ENCODE peak calls at places on chromosomes 2 and 18, in six cellular contexts. L is neuronal stem cell; I is activated CD8-positive, alpha-beta memory T cell treated with anti-CD3 and anti-CD28 coated beads for 4 hours; S is NCI-H1105 treated with DMSO at 0.1 percent for 48 hours; Z is stimulated activated CD8-positive, alpha-beta memory T cell treated with anti-CD3 and anti-CD28 coated beads, Interleukin-15, amount 100 ng/mL, for 24 hours; J is aorta. A is an unnamed sample.

GRCh38 chr2:43224131-43224570 is 2.3 kb downstream of the ZFP36L2 start:
- DNase-seq in L (peak), I (peak), S (no peak), Z (no peak), J (peak), A (peak)

GRCh38 chr2:186256540-186256939 is 229.5 kb upstream of the ZC3H15 start:
- DNase-seq in L (peak), I (no peak), S (peak), Z (no peak), J (no peak), A (no peak)

GRCh38 chr2:11477994-11478393 is 12.0 kb upstream of the E2F6 start:
- DNase-seq in L (peak), I (peak), S (peak), Z (peak), J (peak), A (peak)

GRCh38 chr2:85578243-85579180 is 1.1 kb downstream of the VAMP8 start:
- DNase-seq in L (no peak), I (no peak), S (no peak), Z (no peak), J (no peak), A (peak)

GRCh38 chr2:20645301-20645701 is 5.6 kb downstream of the HS1BP3 start:
- DNase-seq in L (no peak), I (no peak), S (no peak), Z (no peak), J (peak), A (peak)

GRCh38 chr2:159246325-159246988 is 40.0 kb downstream of the WDSUB1 start:
- DNase-seq in L (no peak), I (no peak), S (no peak), Z (no peak), J (no peak), A (no peak)

GRCh38 chr2:107334311-107334710 is 448.3 kb upstream of the ST6GAL2 start:
- DNase-seq in L (no peak), I (no peak), S (no peak), Z (no peak), J (no peak), A (no peak)

GRCh38 chr2:46913471-46914381 is 1.9 kb downstream of the MCFD2 start:
- DNase-seq in L (no peak), I (no peak), S (no peak), Z (no peak), J (no peak), A (no peak)

GRCh38 chr2:207143474-207144190 is 22.1 kb downstream of the KLF7 start:
- DNase-seq in L (no peak), I (no peak), S (no peak), Z (no peak), J (peak), A (peak)

GRCh38 chr18:48053881-48054586 is 123.6 kb upstream of the SMAD2 start:
- DNase-seq in L (no peak), I (no peak), S (no peak), Z (no peak), J (peak), A (no peak)

GRCh38 chr2:184114439-184114838 is 483.9 kb upstream of the ZNF804A start:
- DNase-seq in L (no peak), I (no peak), S (no peak), Z (no peak), J (no peak), A (no peak)

GRCh38 chr2:2788076-2788475 is 457.0 kb upstream of the MYT1L start:
- DNase-seq in L (peak), I (no peak), S (no peak), Z (no peak), J (no peak), A (no peak)

GRCh38 chr2:240578488-240578887 is 8.0 kb upstream of the CAPN10 start:
- DNase-seq in L (no peak), I (no peak), S (no peak), Z (no peak), J (no peak), A (peak)

GRCh38 chr2:60843006-60843405 is 38.4 kb upstream of the REL start:
- DNase-seq in L (no peak), I (no peak), S (no peak), Z (no peak), J (no peak), A (no peak)

GRCh38 chr2:96241227-96241626 is 24.6 kb downstream of the TMEM127 start:
- DNase-seq in L (no peak), I (no peak), S (no peak), Z (no peak), J (no peak), A (no peak)

GRCh38 chr2:190507135-190507534 is 27.4 kb downstream of the NEMP2 start:
- DNase-seq in L (no peak), I (no peak), S (peak), Z (no peak), J (no peak), A (no peak)

GRCh38 chr2:85542777-85543176 is 3.8 kb downstream of the MAT2A start:
- DNase-seq in L (no peak), I (no peak), S (no peak), Z (no peak), J (no peak), A (no peak)

GRCh38 chr18:22221350-22221749 is 52.0 kb downstream of the GATA6 start:
- DNase-seq in L (no peak), I (no peak), S (no peak), Z (no peak), J (no peak), A (no peak)

GRCh38 chr2:240640939-240641338 is 15.7 kb downstream of the GPR35 start:
- DNase-seq in L (peak), I (no peak), S (peak), Z (no peak), J (peak), A (peak)

GRCh38 chr2:121634354-121635307 is 14.6 kb downstream of the CLASP1 start:
- DNase-seq in L (no peak), I (no peak), S (peak), Z (no peak), J (no peak), A (no peak)

GRCh38 chr2:106189764-106190468 is 4.2 kb downstream of the UXS1 start:
- DNase-seq in L (no peak), I (no peak), S (no peak), Z (no peak), J (no peak), A (no peak)

GRCh38 chr2:230137902-230138539 is 69.3 kb upstream of the SLC16A14 start:
- DNase-seq in L (no peak), I (no peak), S (no peak), Z (no peak), J (no peak), A (no peak)

GRCh38 chr2:217360781-217361485 is 501.1 kb upstream of the TNP1 start:
- DNase-seq in L (no peak), I (no peak), S (no peak), Z (no peak), J (no peak), A (peak)

GRCh38 chr2:95240091-95240490 is 32.8 kb downstream of the ZNF892 start:
- DNase-seq in L (no peak), I (no peak), S (no peak), Z (no peak), J (no peak), A (no peak)

GRCh38 chr2:15028406-15028805 is 395.9 kb downstream of the LRATD1 start:
- DNase-seq in L (no peak), I (no peak), S (no peak), Z (no peak), J (no peak), A (no peak)

GRCh38 chr2:177669201-177669600 is 276.6 kb downstream of the AGPS start:
- DNase-seq in L (no peak), I (no peak), S (no peak), Z (no peak), J (no peak), A (no peak)

GRCh38 chr2:141697035-141697434 is 433.8 kb downstream of the LRP1B start:
- DNase-seq in L (no peak), I (no peak), S (no peak), Z (no peak), J (no peak), A (no peak)

GRCh38 chr2:17375262-17375661 is 143.0 kb downstream of the RAD51AP2 start:
- DNase-seq in L (no peak), I (no peak), S (no peak), Z (no peak), J (no peak), A (no peak)

GRCh38 chr2:200148366-200148765 is 158.1 kb upstream of the SPATS2L start:
- DNase-seq in L (no peak), I (no peak), S (no peak), Z (no peak), J (no peak), A (no peak)

GRCh38 chr2:44448860-44449527 is 87.2 kb downstream of the CAMKMT start:
- DNase-seq in L (no peak), I (no peak), S (no peak), Z (no peak), J (no peak), A (no peak)

GRCh38 chr2:202088777-202089176 is 15.7 kb downstream of the KIAA2012 start:
- DNase-seq in L (no peak), I (no peak), S (no peak), Z (no peak), J (no peak), A (no peak)

GRCh38 chr2:60461421-60462108 is 91.9 kb downstream of the BCL11A start:
- DNase-seq in L (no peak), I (no peak), S (no peak), Z (no peak), J (no peak), A (no peak)

GRCh38 chr2:108399479-108399878 is 21.7 kb downstream of the SULT1C4 start:
- DNase-seq in L (no peak), I (no peak), S (no peak), Z (no peak), J (no peak), A (no peak)

GRCh38 chr2:54871457-54872103 is 148.1 kb downstream of the EML6 start:
- DNase-seq in L (no peak), I (no peak), S (peak), Z (no peak), J (no peak), A (no peak)